ENCODE peak calls at places on chromosome 16, in eight cellular contexts. Z is A549, X is cardiac fibroblast, B is stomach, Y is OCI-LY7, H is astrocyte of the cerebellum, A is foreskin fibroblast, E is uterus. F is an unnamed sample.

GRCh38 chr16:56259425-56259779 is 68.1 kb downstream of the GNAO1 start:
- DNase-seq in E (no peak), Y (no peak), H (no peak), A (no peak), B (no peak), X (no peak), Z (no peak), F (no peak)

GRCh38 chr16:14509055-14509454 is 121.0 kb downstream of the PARN start:
- DNase-seq in X (peak; percentile 75), Y (no peak), A (no peak), B (no peak), H (no peak), Z (peak; percentile 86), E (no peak), F (no peak)

GRCh38 chr16:77238593-77238992 is 39.4 kb downstream of the SYCE1L start:
- DNase-seq in Z (no peak), E (no peak), X (no peak), A (no peak), Y (no peak), B (no peak), H (no peak), F (no peak)

GRCh38 chr16:53771655-53772497 is 67.9 kb downstream of the FTO start:
- DNase-seq in E (no peak), X (peak; percentile 38), H (no peak), Z (no peak), Y (peak; percentile 7), A (no peak), B (no peak), F (no peak)

GRCh38 chr16:15031596-15031995 is 24.3 kb downstream of the NTAN1 start:
- DNase-seq in X (no peak), H (no peak), E (no peak), B (no peak), Z (no peak), A (no peak), Y (no peak), F (no peak)

GRCh38 chr16:53745753-53746258 is 41.9 kb downstream of the FTO start:
- DNase-seq in A (peak; percentile 55), B (no peak), E (no peak), Y (no peak), X (peak; percentile 31), Z (peak; percentile 72), H (no peak), F (no peak)

GRCh38 chr16:72848759-72849664 is 198.9 kb downstream of the ZFHX3 start:
- DNase-seq in B (peak; percentile 92), E (peak; percentile 89), H (peak; percentile 72), A (peak; percentile 95), Z (peak; percentile 93), Y (no peak), X (peak; percentile 96), F (peak; percentile 71)

GRCh38 chr16:58022601-58023371 is 2.8 kb upstream of the MMP15 start:
- DNase-seq in H (peak; percentile 46), Z (no peak), A (peak; percentile 94), E (peak; percentile 72), X (peak; percentile 79), B (peak; percentile 87), Y (no peak), F (peak; percentile 48)

GRCh38 chr16:83701494-83701893 is 106.3 kb upstream of the HSBP1 start:
- DNase-seq in Z (peak; percentile 29), Y (peak; percentile 23), E (no peak), H (peak; percentile 26), A (peak; percentile 32), B (no peak), X (peak; percentile 49), F (no peak)

GRCh38 chr16:22027633-22028032 is 19.7 kb downstream of the MOSMO start:
- DNase-seq in B (no peak), A (peak; percentile 65), Y (peak; percentile 24), H (no peak), Z (no peak), E (no peak), X (peak; percentile 18), F (no peak)

GRCh38 chr16:62644030-62644812 is 608.0 kb upstream of the CDH8 start:
- DNase-seq in Z (no peak), E (no peak), A (no peak), Y (no peak), X (no peak), B (no peak), H (no peak), F (no peak)

GRCh38 chr16:53817812-53818211 is 113.9 kb downstream of the FTO start:
- DNase-seq in Z (no peak), E (no peak), H (peak; percentile 29), X (peak; percentile 34), B (no peak), A (peak; percentile 35), Y (no peak), F (no peak)

GRCh38 chr16:24291932-24292331 is 35.8 kb downstream of the CACNG3 start:
- DNase-seq in A (no peak), B (no peak), H (no peak), X (no peak), E (no peak), Y (no peak), Z (no peak), F (no peak)

GRCh38 chr16:23202166-23202565 is 19.6 kb downstream of the SCNN1G start:
- DNase-seq in E (no peak), A (no peak), X (no peak), Z (no peak), H (no peak), B (no peak), Y (no peak), F (no peak)

GRCh38 chr16:68379472-68380347 is 68.6 kb downstream of the SMPD3 start:
- DNase-seq in H (no peak), E (no peak), Y (no peak), B (no peak), A (no peak), Z (no peak), X (no peak), F (no peak)

GRCh38 chr16:66275795-66276428 is 90.6 kb upstream of the CDH5 start:
- DNase-seq in E (no peak), X (peak; percentile 83), H (peak; percentile 67), B (peak; percentile 45), Z (peak; percentile 71), A (peak; percentile 71), Y (peak; percentile 23), F (no peak)

GRCh38 chr16:78763821-78764440 is 664.5 kb downstream of the WWOX start:
- DNase-seq in A (no peak), Y (no peak), Z (no peak), H (no peak), E (no peak), X (peak; percentile 2), B (no peak), F (no peak)

GRCh38 chr16:79182618-79183017 is 417.9 kb downstream of the MAF start:
- DNase-seq in Y (no peak), B (no peak), H (no peak), X (peak; percentile 32), Z (no peak), E (no peak), A (no peak), F (no peak)

GRCh38 chr16:25838724-25839186 is 147.0 kb downstream of the HS3ST4 start:
- DNase-seq in Z (peak; percentile 48), H (peak; percentile 22), Y (peak; percentile 73), E (no peak), B (no peak), A (peak; percentile 55), X (peak; percentile 65), F (peak; percentile 11)

GRCh38 chr16:62256406-62256805 is 220.2 kb upstream of the CDH8 start:
- DNase-seq in Y (no peak), H (peak; percentile 19), Z (peak; percentile 4), A (no peak), X (no peak), E (no peak), B (no peak), F (no peak)

GRCh38 chr16:3582276-3583165 is 5.3 kb upstream of the NLRC3 start:
- DNase-seq in X (no peak), H (no peak), E (no peak), B (no peak), Y (no peak), Z (no peak), A (no peak), F (no peak)

GRCh38 chr16:86834451-86835035 is 256.2 kb downstream of the FOXL1 start:
- DNase-seq in B (no peak), H (no peak), Z (peak; percentile 19), A (peak; percentile 67), X (peak; percentile 22), E (no peak), Y (no peak), F (no peak)
- TF ChIP-seq CTCF in B (no peak), H (peak; percentile 46), Z (peak; percentile 1), A (peak; percentile 10), X (peak; percentile 29), E (no peak), Y (no peak), F (no peak)

DNA sequence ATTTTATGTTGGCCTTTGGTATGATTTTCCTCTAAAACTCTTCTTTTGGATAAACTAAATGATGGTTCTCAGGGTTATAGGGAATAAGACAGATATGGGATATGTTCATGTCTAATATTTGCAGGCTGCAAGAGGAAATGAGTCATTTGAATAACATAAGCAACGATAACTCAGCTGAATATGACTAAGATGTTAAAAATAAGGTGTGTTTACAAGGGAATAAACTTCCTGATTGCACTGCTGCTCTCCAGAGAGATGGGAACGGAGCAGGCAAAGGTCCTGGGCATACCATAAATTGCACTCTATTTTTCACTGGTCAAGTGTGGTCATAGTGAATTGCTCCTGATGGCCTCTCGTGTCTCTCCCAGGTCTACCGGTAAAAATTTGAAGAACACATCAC is 666.2 kb downstream of the TOX3 start:
- DNase-seq in X (peak; percentile 67), H (peak; percentile 18), Y (no peak), A (peak; percentile 81), B (no peak), Z (peak; percentile 52), E (no peak), F (peak; percentile 39)
- H3K4me3 ChIP-seq in X (no peak overlapping the region), H (no peak overlapping the region), Y (no peak overlapping the region), A (no peak overlapping the region), B (no peak overlapping the region), Z (no peak overlapping the region), E (no peak overlapping the region), F (no peak overlapping the region)

GRCh38 chr16:2476345-2476720 is 1.4 kb downstream of the TBC1D24 start:
- DNase-seq in B (no peak), Y (no peak), H (no peak), X (no peak), E (no peak), A (no peak), Z (no peak), F (no peak)

GRCh38 chr16:2478273-2478672 is 3.3 kb downstream of the TBC1D24 start:
- DNase-seq in H (no peak), Z (no peak), A (no peak), Y (no peak), E (no peak), X (no peak), B (no peak), F (no peak)

GRCh38 chr16:2476741-2477140 is 1.8 kb downstream of the TBC1D24 start:
- DNase-seq in A (no peak), E (no peak), B (no peak), H (no peak), Y (no peak), Z (no peak), X (no peak), F (no peak)

GRCh38 chr16:2475413-2476344 is 752 bp downstream of the TBC1D24 start:
- DNase-seq in X (no peak), B (peak; percentile 53), H (no peak), E (no peak), Z (no peak), A (peak; percentile 31), Y (peak; percentile 62), F (no peak)

GRCh38 chr16:2477327-2477726 is 2.4 kb downstream of the TBC1D24 start:
- DNase-seq in E (no peak), X (no peak), H (no peak), Y (no peak), B (no peak), A (no peak), Z (no peak), F (no peak)
- TF ChIP-seq CTCF in E (no peak), X (no peak), H (no peak), Y (no peak), B (no peak), A (no peak), Z (no peak), F (no peak)

GRCh38 chr16:9980981-9981380 is 201.2 kb downstream of the GRIN2A start:
- DNase-seq in B (no peak), E (no peak), H (no peak), Y (no peak), X (no peak), A (no peak), Z (no peak), F (no peak)
- H3K4me3 ChIP-seq in B (no peak overlapping the region), E (no peak overlapping the region), H (no peak overlapping the region), Y (no peak overlapping the region), X (no peak overlapping the region), A (no peak overlapping the region), Z (no peak overlapping the region), F (no peak overlapping the region)